ENCODE peak calls at places on chromosomes 5 and 9, in five cellular contexts. L is upper lobe of right lung, W is H1, G is coronary artery, Y is endothelial cell of umbilical vein. D is an unnamed sample.

GRCh38 chr9:27094640-27095039 is 14.4 kb upstream of the TEK start:
- DNase-seq in Y (peak), W (no peak), L (no peak), G (no peak), D (no peak)

GRCh38 chr9:85156652-85157051 is 487.1 kb downstream of the NTRK2 start:
- DNase-seq in W (no peak), G (no peak), L (no peak), Y (no peak), D (no peak)

GRCh38 chr9:107542814-107543213 is 53.2 kb upstream of the KLF4 start:
- DNase-seq in L (no peak), W (no peak), G (no peak), Y (no peak), D (no peak)

GRCh38 chr9:14857449-14858305 is 52.6 kb downstream of the FREM1 start:
- DNase-seq in W (no peak), L (no peak), G (no peak), Y (no peak), D (no peak)

GRCh38 chr5:54279960-54280359 is 30.4 kb downstream of the ARL15 start:
- DNase-seq in W (no peak), L (no peak), Y (no peak), G (no peak), D (no peak)

GRCh38 chr9:110049699-110050450 is 158.1 kb downstream of the C9orf152 start:
- DNase-seq in W (peak), Y (no peak), G (no peak), L (peak), D (peak)

GRCh38 chr5:11719888-11720481 is 184.3 kb downstream of the CTNND2 start:
- DNase-seq in G (no peak), W (peak), L (no peak), Y (no peak), D (peak)

GRCh38 chr5:150065346-150065745 is 21.0 kb downstream of the CSF1R start:
- DNase-seq in L (no peak), Y (no peak), W (no peak), G (no peak), D (no peak)

GRCh38 chr9:112012026-112012902 is 115.7 kb downstream of the UGCG start:
- DNase-seq in Y (peak), G (no peak), L (no peak), W (no peak), D (peak)

GRCh38 chr5:82338731-82339130 is 60.6 kb upstream of the RPS23 start:
- DNase-seq in L (no peak), G (no peak), Y (no peak), W (no peak), D (no peak)
- TF ChIP-seq CTCF in L (no peak), G (no peak), Y (no peak), W (no peak), D (no peak)

GRCh38 chr5:167244583-167244982 is 1046.9 kb upstream of the WWC1 start:
- DNase-seq in W (peak), Y (no peak), G (no peak), L (no peak), D (no peak)
- TF ChIP-seq CTCF in W (peak), Y (no peak), G (no peak), L (no peak), D (no peak)

GRCh38 chr5:142694092-142694856 is 8.4 kb upstream of the FGF1 start:
- DNase-seq in Y (no peak), W (no peak), G (no peak), L (no peak), D (no peak)
- TF ChIP-seq CTCF in Y (no peak), W (peak), G (no peak), L (no peak), D (no peak)

DNA sequence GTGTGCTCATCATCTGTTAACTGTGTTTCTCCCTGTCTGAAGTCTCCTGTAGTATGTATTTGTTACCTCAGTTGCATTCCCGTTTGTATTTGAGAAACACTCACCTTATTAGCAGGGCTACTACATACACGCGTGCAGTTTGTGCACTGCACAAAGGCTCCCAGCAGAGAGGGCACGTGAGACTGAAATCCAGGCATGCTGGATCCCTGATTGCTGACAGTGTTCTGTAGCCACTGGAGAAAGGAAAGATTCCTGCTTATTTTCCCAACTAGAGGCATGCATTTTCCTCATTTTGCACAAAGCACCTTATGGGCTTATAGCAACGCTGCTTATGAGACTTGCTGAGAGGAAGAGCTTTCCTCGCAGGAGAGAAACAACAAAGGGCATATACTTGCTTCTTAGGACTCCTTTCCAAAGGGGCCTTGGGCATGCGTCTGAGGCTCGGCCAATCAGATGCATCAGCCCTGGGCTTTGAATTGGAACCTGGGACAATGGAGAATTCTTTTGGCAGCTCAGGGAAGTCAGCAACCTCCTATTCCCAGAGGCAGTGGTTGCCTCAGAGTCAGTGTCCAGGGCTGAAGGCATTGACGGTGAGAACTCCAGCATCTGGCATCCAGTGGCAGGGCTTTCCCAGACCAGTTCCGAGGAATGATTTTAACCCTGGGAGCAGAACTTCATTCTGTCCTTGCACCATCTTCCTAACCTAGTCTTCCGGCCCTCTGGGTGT is 9.9 kb upstream of the MEGF10 start:
- DNase-seq in Y (no peak), L (no peak), W (no peak), G (no peak), D (no peak)
- TF ChIP-seq CTCF in Y (no peak), L (no peak), W (no peak), G (no peak), D (no peak)

GRCh38 chr9:108834959-108835696 is 20.7 kb downstream of the ACTL7B start:
- DNase-seq in G (no peak), L (no peak), Y (peak), W (no peak), D (no peak)

GRCh38 chr9:108835831-108836230 is 20.0 kb downstream of the ACTL7B start:
- DNase-seq in W (no peak), Y (no peak), G (no peak), L (no peak), D (no peak)

GRCh38 chr9:108831496-108832178 is 24.1 kb downstream of the ACTL7B start:
- DNase-seq in G (no peak), W (no peak), Y (no peak), L (no peak), D (no peak)

GRCh38 chr9:108830292-108830691 is 25.5 kb downstream of the ACTL7B start:
- DNase-seq in G (no peak), L (no peak), Y (no peak), W (no peak), D (no peak)

GRCh38 chr9:108832179-108832500 is 23.6 kb downstream of the ACTL7B start:
- DNase-seq in L (no peak), G (no peak), W (no peak), Y (no peak), D (no peak)
- TF ChIP-seq CTCF in L (no peak), G (no peak), W (no peak), Y (no peak), D (no peak)